ENCODE peak calls at places on chromosomes 7 and 10, in ten cellular contexts. One of them, this sample, is unnamed.
A peak's percentile ranks its signal among the peaks of the same experiment; 100 is the strongest.

GRCh38 chr7:35596061-35596460 is 98.9 kb downstream of the HERPUD2 start:
- DNase-seq in fibroblast of the aortic adventitia: peak; percentile 31
- DNase-seq in foreskin fibroblast: peak; percentile 53
- DNase-seq in cardiac fibroblast: peak; percentile 71
- DNase-seq in psoas muscle: no peak
- DNase-seq in fibroblast of lung: peak; percentile 25
- DNase-seq in mucosa of descending colon: no peak
- DNase-seq in mammary epithelial cell: no peak
- DNase-seq in fibroblast of pulmonary artery: peak; percentile 73
- DNase-seq in AG10803: peak; percentile 25
- DNase-seq in this sample: peak; percentile 70

GRCh38 chr10:89535185-89536012 is at the start of gene SLC16A12:
- DNase-seq in fibroblast of the aortic adventitia: no peak
- DNase-seq in foreskin fibroblast: no peak
- DNase-seq in cardiac fibroblast: peak; percentile 22
- DNase-seq in psoas muscle: peak; percentile 55
- DNase-seq in fibroblast of lung: peak; percentile 29
- DNase-seq in mucosa of descending colon: no peak
- DNase-seq in mammary epithelial cell: no peak
- DNase-seq in fibroblast of pulmonary artery: peak; percentile 21
- DNase-seq in AG10803: no peak
- DNase-seq in this sample: peak; percentile 23

GRCh38 chr7:132065973-132066611 is 509.7 kb upstream of the PODXL start:
- DNase-seq in fibroblast of the aortic adventitia: no peak
- DNase-seq in foreskin fibroblast: peak; percentile 8
- DNase-seq in cardiac fibroblast: peak; percentile 10
- DNase-seq in psoas muscle: no peak
- DNase-seq in fibroblast of lung: peak; percentile 25
- DNase-seq in mucosa of descending colon: no peak
- DNase-seq in mammary epithelial cell: no peak
- DNase-seq in fibroblast of pulmonary artery: no peak
- DNase-seq in AG10803: no peak
- DNase-seq in this sample: no peak

GRCh38 chr10:70198696-70199466 is 28.6 kb upstream of the SAR1A start:
- DNase-seq in fibroblast of the aortic adventitia: peak; percentile 32
- DNase-seq in foreskin fibroblast: no peak
- DNase-seq in cardiac fibroblast: peak; percentile 61
- DNase-seq in psoas muscle: no peak
- DNase-seq in fibroblast of lung: no peak
- DNase-seq in mucosa of descending colon: no peak
- DNase-seq in mammary epithelial cell: no peak
- DNase-seq in fibroblast of pulmonary artery: peak; percentile 40
- DNase-seq in AG10803: peak; percentile 30
- DNase-seq in this sample: no peak

GRCh38 chr7:100351657-100352058 is 6.3 kb upstream of the PILRB start:
- DNase-seq in fibroblast of the aortic adventitia: no peak
- DNase-seq in foreskin fibroblast: no peak
- DNase-seq in cardiac fibroblast: no peak
- DNase-seq in psoas muscle: peak; percentile 40
- DNase-seq in fibroblast of lung: no peak
- DNase-seq in mucosa of descending colon: no peak
- DNase-seq in mammary epithelial cell: no peak
- DNase-seq in fibroblast of pulmonary artery: no peak
- DNase-seq in AG10803: no peak
- DNase-seq in this sample: no peak

GRCh38 chr7:102279537-102280400 is 6.9 kb upstream of the SH2B2 start:
- DNase-seq in fibroblast of the aortic adventitia: peak; percentile 43
- DNase-seq in foreskin fibroblast: no peak
- DNase-seq in cardiac fibroblast: peak; percentile 65
- DNase-seq in psoas muscle: peak; percentile 80
- DNase-seq in fibroblast of lung: peak; percentile 51
- DNase-seq in mucosa of descending colon: peak; percentile 55
- DNase-seq in mammary epithelial cell: peak; percentile 15
- DNase-seq in fibroblast of pulmonary artery: peak; percentile 62
- DNase-seq in AG10803: peak; percentile 34
- DNase-seq in this sample: peak; percentile 51

GRCh38 chr10:124870854-124871425 is 69.3 kb downstream of the ABRAXAS2 start:
- DNase-seq in fibroblast of the aortic adventitia: no peak
- DNase-seq in foreskin fibroblast: no peak
- DNase-seq in cardiac fibroblast: no peak
- DNase-seq in psoas muscle: no peak
- DNase-seq in fibroblast of lung: no peak
- DNase-seq in mucosa of descending colon: no peak
- DNase-seq in mammary epithelial cell: no peak
- DNase-seq in fibroblast of pulmonary artery: no peak
- DNase-seq in AG10803: no peak
- DNase-seq in this sample: no peak

GRCh38 chr10:34528320-34528719 is 286.8 kb downstream of the PARD3 start:
- DNase-seq in fibroblast of the aortic adventitia: peak; percentile 92
- DNase-seq in foreskin fibroblast: peak; percentile 63
- DNase-seq in cardiac fibroblast: peak; percentile 95
- DNase-seq in psoas muscle: no peak
- DNase-seq in fibroblast of lung: peak; percentile 99
- DNase-seq in mucosa of descending colon: no peak
- DNase-seq in mammary epithelial cell: peak; percentile 91
- DNase-seq in fibroblast of pulmonary artery: peak; percentile 95
- DNase-seq in AG10803: peak; percentile 96
- DNase-seq in this sample: peak; percentile 95

GRCh38 chr7:116328161-116328560 is 117.8 kb downstream of the TES start:
- DNase-seq in fibroblast of the aortic adventitia: no peak
- DNase-seq in foreskin fibroblast: no peak
- DNase-seq in cardiac fibroblast: peak; percentile 58
- DNase-seq in psoas muscle: no peak
- DNase-seq in fibroblast of lung: no peak
- DNase-seq in mucosa of descending colon: no peak
- DNase-seq in mammary epithelial cell: no peak
- DNase-seq in fibroblast of pulmonary artery: peak; percentile 42
- DNase-seq in AG10803: peak; percentile 56
- DNase-seq in this sample: no peak

GRCh38 chr10:28559661-28560060 is 26.7 kb downstream of the WAC start:
- DNase-seq in fibroblast of the aortic adventitia: no peak
- DNase-seq in foreskin fibroblast: no peak
- DNase-seq in cardiac fibroblast: peak; percentile 22
- DNase-seq in psoas muscle: no peak
- DNase-seq in fibroblast of lung: peak; percentile 61
- DNase-seq in mucosa of descending colon: no peak
- DNase-seq in mammary epithelial cell: peak; percentile 48
- DNase-seq in fibroblast of pulmonary artery: no peak
- DNase-seq in AG10803: no peak
- DNase-seq in this sample: no peak

GRCh38 chr10:9825491-9826018 is 1192.1 kb upstream of the CELF2 start:
- DNase-seq in fibroblast of the aortic adventitia: no peak
- DNase-seq in foreskin fibroblast: no peak
- DNase-seq in cardiac fibroblast: peak; percentile 37
- DNase-seq in psoas muscle: no peak
- DNase-seq in fibroblast of lung: peak; percentile 55
- DNase-seq in mucosa of descending colon: no peak
- DNase-seq in mammary epithelial cell: no peak
- DNase-seq in fibroblast of pulmonary artery: peak; percentile 43
- DNase-seq in AG10803: no peak
- DNase-seq in this sample: no peak

GRCh38 chr10:13206546-13207443 is 27.4 kb downstream of the UCMA start:
- DNase-seq in fibroblast of the aortic adventitia: peak; percentile 76
- DNase-seq in foreskin fibroblast: peak; percentile 35
- DNase-seq in cardiac fibroblast: peak; percentile 76
- DNase-seq in psoas muscle: no peak
- DNase-seq in fibroblast of lung: peak; percentile 48
- DNase-seq in mucosa of descending colon: no peak
- DNase-seq in mammary epithelial cell: no peak
- DNase-seq in fibroblast of pulmonary artery: peak; percentile 79
- DNase-seq in AG10803: peak; percentile 56
- DNase-seq in this sample: peak; percentile 55

GRCh38 chr7:121447191-121447920 is 51.2 kb upstream of the FAM3C start:
- DNase-seq in fibroblast of the aortic adventitia: peak; percentile 68
- DNase-seq in foreskin fibroblast: no peak
- DNase-seq in cardiac fibroblast: peak; percentile 48
- DNase-seq in psoas muscle: no peak
- DNase-seq in fibroblast of lung: no peak
- DNase-seq in mucosa of descending colon: no peak
- DNase-seq in mammary epithelial cell: no peak
- DNase-seq in fibroblast of pulmonary artery: no peak
- DNase-seq in AG10803: peak; percentile 30
- DNase-seq in this sample: no peak

GRCh38 chr10:90658791-90659190 is 199.0 kb downstream of the HTR7 start:
- DNase-seq in fibroblast of the aortic adventitia: no peak
- DNase-seq in foreskin fibroblast: no peak
- DNase-seq in cardiac fibroblast: no peak
- DNase-seq in psoas muscle: no peak
- DNase-seq in fibroblast of lung: no peak
- DNase-seq in mucosa of descending colon: no peak
- DNase-seq in mammary epithelial cell: no peak
- DNase-seq in fibroblast of pulmonary artery: no peak
- DNase-seq in AG10803: no peak
- DNase-seq in this sample: no peak
- TF ChIP-seq CTCF in fibroblast of the aortic adventitia: peak; percentile 32
- TF ChIP-seq CTCF in foreskin fibroblast: peak; percentile 19
- TF ChIP-seq CTCF in cardiac fibroblast: no peak
- TF ChIP-seq CTCF in psoas muscle: no peak
- TF ChIP-seq CTCF in fibroblast of lung: peak; percentile 29
- TF ChIP-seq CTCF in mucosa of descending colon: no peak
- TF ChIP-seq CTCF in mammary epithelial cell: peak; percentile 34
- TF ChIP-seq CTCF in fibroblast of pulmonary artery: peak; percentile 42
- TF ChIP-seq CTCF in AG10803: no peak
- TF ChIP-seq CTCF in this sample: no peak

GRCh38 chr7:66075590-66076458 is at the start of gene ASL:
- DNase-seq in fibroblast of the aortic adventitia: peak; percentile 81
- DNase-seq in foreskin fibroblast: peak; percentile 91
- DNase-seq in cardiac fibroblast: peak; percentile 92
- DNase-seq in psoas muscle: peak; percentile 96
- DNase-seq in fibroblast of lung: peak; percentile 89
- DNase-seq in mucosa of descending colon: peak; percentile 97
- DNase-seq in mammary epithelial cell: peak; percentile 88
- DNase-seq in fibroblast of pulmonary artery: peak; percentile 88
- DNase-seq in AG10803: peak; percentile 86
- DNase-seq in this sample: peak; percentile 88

GRCh38 chr7:66069732-66070131 is 5.9 kb upstream of the ASL start:
- DNase-seq in fibroblast of the aortic adventitia: no peak
- DNase-seq in foreskin fibroblast: no peak
- DNase-seq in cardiac fibroblast: no peak
- DNase-seq in psoas muscle: no peak
- DNase-seq in fibroblast of lung: no peak
- DNase-seq in mucosa of descending colon: no peak
- DNase-seq in mammary epithelial cell: no peak
- DNase-seq in fibroblast of pulmonary artery: no peak
- DNase-seq in AG10803: no peak
- DNase-seq in this sample: no peak

DNA sequence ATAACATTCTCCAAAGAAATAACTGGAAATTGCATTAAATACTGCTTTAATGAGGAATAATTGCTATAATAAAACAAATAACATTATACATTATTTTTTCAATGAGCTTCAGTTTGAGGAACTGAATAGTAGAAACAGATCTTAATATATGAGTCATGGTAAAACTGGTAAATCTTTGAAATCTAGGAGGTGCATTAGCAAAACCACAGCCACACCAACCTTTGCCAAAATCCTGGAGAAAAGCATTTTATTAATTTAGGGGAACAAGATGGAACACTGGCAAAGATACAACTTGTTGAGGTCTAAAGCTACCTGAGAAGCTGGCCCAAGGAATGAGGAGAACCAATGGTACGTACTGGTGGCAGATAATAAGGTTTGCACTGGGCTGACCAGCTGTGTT is 5.4 kb upstream of the ASL start:
- DNase-seq in fibroblast of the aortic adventitia: peak; percentile 12
- DNase-seq in foreskin fibroblast: no peak
- DNase-seq in cardiac fibroblast: no peak
- DNase-seq in psoas muscle: no peak
- DNase-seq in fibroblast of lung: peak; percentile 30
- DNase-seq in mucosa of descending colon: no peak
- DNase-seq in mammary epithelial cell: peak; percentile 42
- DNase-seq in fibroblast of pulmonary artery: no peak
- DNase-seq in AG10803: peak; percentile 20
- DNase-seq in this sample: peak; percentile 17
- H3K4me3 ChIP-seq in fibroblast of the aortic adventitia: no peak overlapping the region
- H3K4me3 ChIP-seq in foreskin fibroblast: no peak overlapping the region
- H3K4me3 ChIP-seq in cardiac fibroblast: no peak overlapping the region
- H3K4me3 ChIP-seq in psoas muscle: no peak overlapping the region
- H3K4me3 ChIP-seq in fibroblast of lung: no peak overlapping the region
- H3K4me3 ChIP-seq in mucosa of descending colon: no peak overlapping the region
- H3K4me3 ChIP-seq in mammary epithelial cell: no peak overlapping the region
- H3K4me3 ChIP-seq in fibroblast of pulmonary artery: no peak overlapping the region
- H3K4me3 ChIP-seq in AG10803: no peak overlapping the region
- H3K4me3 ChIP-seq in this sample: no peak overlapping the region

DNA sequence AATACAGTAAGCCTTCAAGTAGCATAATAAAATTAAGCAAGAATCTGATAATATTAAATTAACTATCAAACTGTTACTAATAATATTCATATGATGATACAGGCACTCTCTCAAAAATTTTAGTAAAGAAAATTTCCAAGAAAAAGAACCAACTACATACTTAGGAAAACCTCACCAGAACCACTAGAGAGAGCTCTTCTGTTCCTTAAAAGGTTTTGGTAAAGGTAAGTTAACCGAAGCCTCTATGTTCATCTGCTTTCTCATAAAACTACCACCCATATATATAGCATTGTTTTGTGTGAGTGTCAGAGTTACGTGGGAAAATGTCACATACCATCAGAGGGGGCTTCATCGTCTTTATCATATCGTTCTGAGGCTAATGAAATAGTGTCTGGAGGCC is 20.7 kb downstream of the SKAP2 start:
- DNase-seq in fibroblast of the aortic adventitia: peak; percentile 21
- DNase-seq in foreskin fibroblast: no peak
- DNase-seq in cardiac fibroblast: peak; percentile 3
- DNase-seq in psoas muscle: no peak
- DNase-seq in fibroblast of lung: peak; percentile 13
- DNase-seq in mucosa of descending colon: no peak
- DNase-seq in mammary epithelial cell: peak; percentile 16
- DNase-seq in fibroblast of pulmonary artery: peak; percentile 20
- DNase-seq in AG10803: peak; percentile 13
- DNase-seq in this sample: peak; percentile 46
- TF ChIP-seq CTCF in fibroblast of the aortic adventitia: no peak
- TF ChIP-seq CTCF in foreskin fibroblast: no peak
- TF ChIP-seq CTCF in cardiac fibroblast: no peak
- TF ChIP-seq CTCF in psoas muscle: no peak
- TF ChIP-seq CTCF in fibroblast of lung: peak; percentile 40
- TF ChIP-seq CTCF in mucosa of descending colon: no peak
- TF ChIP-seq CTCF in mammary epithelial cell: peak; percentile 36
- TF ChIP-seq CTCF in fibroblast of pulmonary artery: peak; percentile 20
- TF ChIP-seq CTCF in AG10803: peak; percentile 29
- TF ChIP-seq CTCF in this sample: peak; percentile 32

DNA sequence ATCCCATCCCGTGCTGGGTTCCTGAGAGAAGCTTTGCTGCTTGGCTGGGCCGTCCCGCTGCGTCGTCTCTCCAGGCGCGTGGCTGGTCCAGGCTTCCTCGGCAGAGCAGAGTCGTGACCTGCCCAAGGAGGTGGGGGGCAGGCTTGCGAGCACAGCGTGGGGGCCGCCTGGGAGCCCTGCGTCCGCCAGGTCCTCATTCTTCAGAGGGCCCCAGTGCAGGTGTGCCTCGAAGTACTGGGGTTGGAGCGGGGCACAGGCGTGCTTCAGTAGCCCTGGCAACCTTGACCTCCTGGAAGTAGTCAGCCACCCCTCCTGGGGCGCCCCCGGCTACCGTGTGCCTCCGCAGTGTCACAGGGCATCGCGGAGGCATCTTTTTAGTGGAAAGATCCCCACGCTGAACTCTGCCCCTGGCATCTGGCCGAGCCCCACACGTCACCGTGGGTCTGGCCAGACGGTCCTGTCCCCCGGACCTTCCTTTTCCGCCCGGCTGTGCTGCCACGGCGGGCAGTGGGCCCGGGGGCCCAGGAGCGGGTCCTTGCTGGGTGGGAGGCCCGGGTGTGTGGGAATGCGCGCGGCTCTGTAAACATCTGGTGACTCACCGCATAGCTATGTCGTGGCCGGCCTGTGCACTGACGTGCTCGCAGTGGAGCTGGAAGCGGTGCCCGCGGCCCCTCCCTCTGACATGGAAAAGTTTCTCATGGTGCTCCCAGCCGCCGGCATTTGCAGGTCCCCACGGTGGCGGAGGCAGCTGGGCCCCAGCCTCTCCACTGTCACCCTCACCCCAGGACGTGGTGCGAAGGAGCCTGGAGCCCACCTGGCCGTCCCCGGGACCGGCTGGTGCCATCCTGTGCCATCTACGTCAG is 6.5 kb downstream of the MAFK start:
- DNase-seq in fibroblast of the aortic adventitia: peak; percentile 99
- DNase-seq in foreskin fibroblast: peak; percentile 98
- DNase-seq in cardiac fibroblast: peak; percentile 100
- DNase-seq in psoas muscle: peak; percentile 98
- DNase-seq in fibroblast of lung: peak; percentile 99
- DNase-seq in mucosa of descending colon: peak; percentile 87
- DNase-seq in mammary epithelial cell: peak; percentile 87
- DNase-seq in fibroblast of pulmonary artery: peak; percentile 99
- DNase-seq in AG10803: peak; percentile 99
- DNase-seq in this sample: peak; percentile 99
- H3K4me3 ChIP-seq in fibroblast of the aortic adventitia: peak overlapping the region; percentile 70
- H3K4me3 ChIP-seq in foreskin fibroblast: peak overlapping the region; percentile 45
- H3K4me3 ChIP-seq in cardiac fibroblast: peak overlapping the region; percentile 47
- H3K4me3 ChIP-seq in psoas muscle: peak overlapping the region; percentile 70
- H3K4me3 ChIP-seq in fibroblast of lung: peak overlapping the region; percentile 46
- H3K4me3 ChIP-seq in mucosa of descending colon: no peak overlapping the region
- H3K4me3 ChIP-seq in mammary epithelial cell: peak overlapping the region; percentile 49
- H3K4me3 ChIP-seq in fibroblast of pulmonary artery: peak overlapping the region; percentile 55
- H3K4me3 ChIP-seq in AG10803: peak overlapping the region; percentile 80
- H3K4me3 ChIP-seq in this sample: peak overlapping the region; percentile 40